ENCODE peak calls at places on chromosomes 6 and 20, in seven cellular contexts. One of them, this sample, is unnamed.

GRCh38 chr20:50283922-50284810 is 93.5 kb downstream of the CEBPB start:
- DNase-seq in AG08395: peak
- DNase-seq in HS-5: peak
- DNase-seq in NCI-H510A: no peak
- DNase-seq in stomach: peak
- DNase-seq in A549: peak
- DNase-seq in Peyer's patch: peak
- DNase-seq in this sample: peak

GRCh38 chr6:152091851-152092341 is 284.4 kb downstream of the ESR1 start:
- DNase-seq in AG08395: peak
- DNase-seq in HS-5: no peak
- DNase-seq in NCI-H510A: no peak
- DNase-seq in stomach: no peak
- DNase-seq in A549: peak
- DNase-seq in Peyer's patch: no peak
- DNase-seq in this sample: no peak

GRCh38 chr6:85574932-85575598 is 18.6 kb downstream of the SNX14 start:
- DNase-seq in AG08395: peak
- DNase-seq in HS-5: peak
- DNase-seq in NCI-H510A: no peak
- DNase-seq in stomach: no peak
- DNase-seq in A549: peak
- DNase-seq in Peyer's patch: no peak
- DNase-seq in this sample: no peak

GRCh38 chr20:17622086-17622850 is 52.4 kb downstream of the DSTN start:
- DNase-seq in AG08395: no peak
- DNase-seq in HS-5: no peak
- DNase-seq in NCI-H510A: no peak
- DNase-seq in stomach: peak
- DNase-seq in A549: no peak
- DNase-seq in Peyer's patch: peak
- DNase-seq in this sample: no peak

GRCh38 chr6:158417760-158418098 is 105.5 kb downstream of the TULP4 start:
- DNase-seq in AG08395: peak
- DNase-seq in HS-5: no peak
- DNase-seq in NCI-H510A: no peak
- DNase-seq in stomach: no peak
- DNase-seq in A549: no peak
- DNase-seq in Peyer's patch: no peak
- DNase-seq in this sample: no peak

GRCh38 chr20:44109951-44110361 is 77.0 kb downstream of the JPH2 start:
- DNase-seq in AG08395: no peak
- DNase-seq in HS-5: no peak
- DNase-seq in NCI-H510A: no peak
- DNase-seq in stomach: no peak
- DNase-seq in A549: no peak
- DNase-seq in Peyer's patch: no peak
- DNase-seq in this sample: no peak

GRCh38 chr6:24205020-24205492 is 79.0 kb downstream of the NRSN1 start:
- DNase-seq in AG08395: peak
- DNase-seq in HS-5: peak
- DNase-seq in NCI-H510A: no peak
- DNase-seq in stomach: no peak
- DNase-seq in A549: peak
- DNase-seq in Peyer's patch: no peak
- DNase-seq in this sample: no peak

GRCh38 chr6:11586574-11586973 is 49.0 kb downstream of the TMEM170B start:
- DNase-seq in AG08395: peak
- DNase-seq in HS-5: no peak
- DNase-seq in NCI-H510A: no peak
- DNase-seq in stomach: no peak
- DNase-seq in A549: peak
- DNase-seq in Peyer's patch: no peak
- DNase-seq in this sample: no peak

GRCh38 chr6:158207452-158207788 is 39.3 kb downstream of the GTF2H5 start:
- DNase-seq in AG08395: no peak
- DNase-seq in HS-5: peak
- DNase-seq in NCI-H510A: no peak
- DNase-seq in stomach: no peak
- DNase-seq in A549: no peak
- DNase-seq in Peyer's patch: no peak
- DNase-seq in this sample: no peak

GRCh38 chr6:79048611-79049010 is 29.4 kb downstream of the PHIP start:
- DNase-seq in AG08395: peak
- DNase-seq in HS-5: no peak
- DNase-seq in NCI-H510A: no peak
- DNase-seq in stomach: no peak
- DNase-seq in A549: peak
- DNase-seq in Peyer's patch: no peak
- DNase-seq in this sample: no peak

GRCh38 chr20:8964944-8965562 is 103.8 kb upstream of the PLCB4 start:
- DNase-seq in AG08395: no peak
- DNase-seq in HS-5: no peak
- DNase-seq in NCI-H510A: no peak
- DNase-seq in stomach: no peak
- DNase-seq in A549: no peak
- DNase-seq in Peyer's patch: no peak
- DNase-seq in this sample: no peak

GRCh38 chr6:25717856-25718740 is 36.4 kb upstream of the SLC17A4 start:
- DNase-seq in AG08395: peak
- DNase-seq in HS-5: no peak
- DNase-seq in NCI-H510A: no peak
- DNase-seq in stomach: no peak
- DNase-seq in A549: peak
- DNase-seq in Peyer's patch: no peak
- DNase-seq in this sample: peak

GRCh38 chr6:132395015-132395597 is 6.2 kb downstream of the MOXD1 start:
- DNase-seq in AG08395: no peak
- DNase-seq in HS-5: no peak
- DNase-seq in NCI-H510A: no peak
- DNase-seq in stomach: no peak
- DNase-seq in A549: no peak
- DNase-seq in Peyer's patch: no peak
- DNase-seq in this sample: no peak

GRCh38 chr6:6966127-6966526 is 141.6 kb upstream of the RREB1 start:
- DNase-seq in AG08395: no peak
- DNase-seq in HS-5: no peak
- DNase-seq in NCI-H510A: no peak
- DNase-seq in stomach: no peak
- DNase-seq in A549: no peak
- DNase-seq in Peyer's patch: no peak
- DNase-seq in this sample: no peak

GRCh38 chr6:78363688-78364087 is 503.7 kb upstream of the IRAK1BP1 start:
- DNase-seq in AG08395: no peak
- DNase-seq in HS-5: no peak
- DNase-seq in NCI-H510A: no peak
- DNase-seq in stomach: no peak
- DNase-seq in A549: no peak
- DNase-seq in Peyer's patch: no peak
- DNase-seq in this sample: no peak

GRCh38 chr6:130503146-130503545 is 137.3 kb downstream of the TMEM200A start:
- DNase-seq in AG08395: peak
- DNase-seq in HS-5: peak
- DNase-seq in NCI-H510A: no peak
- DNase-seq in stomach: no peak
- DNase-seq in A549: no peak
- DNase-seq in Peyer's patch: no peak
- DNase-seq in this sample: no peak

GRCh38 chr6:101396552-101397173 is 3.2 kb downstream of the GRIK2 start:
- DNase-seq in AG08395: peak
- DNase-seq in HS-5: peak
- DNase-seq in NCI-H510A: no peak
- DNase-seq in stomach: peak
- DNase-seq in A549: peak
- DNase-seq in Peyer's patch: peak
- DNase-seq in this sample: no peak

GRCh38 chr6:109978174-109979032 is at the start of gene GPR6:
- DNase-seq in AG08395: peak
- DNase-seq in HS-5: no peak
- DNase-seq in NCI-H510A: peak
- DNase-seq in stomach: peak
- DNase-seq in A549: peak
- DNase-seq in Peyer's patch: no peak
- DNase-seq in this sample: peak

GRCh38 chr20:43963872-43964791 is 49.5 kb downstream of the TOX2 start:
- DNase-seq in AG08395: peak
- DNase-seq in HS-5: no peak
- DNase-seq in NCI-H510A: no peak
- DNase-seq in stomach: no peak
- DNase-seq in A549: no peak
- DNase-seq in Peyer's patch: peak
- DNase-seq in this sample: peak

GRCh38 chr20:51529758-51530157 is 12.8 kb downstream of the NFATC2 start:
- DNase-seq in AG08395: no peak
- DNase-seq in HS-5: no peak
- DNase-seq in NCI-H510A: no peak
- DNase-seq in stomach: peak
- DNase-seq in A549: no peak
- DNase-seq in Peyer's patch: peak
- DNase-seq in this sample: no peak

GRCh38 chr6:90835584-90836212 is 248.8 kb upstream of the MAP3K7 start:
- DNase-seq in AG08395: no peak
- DNase-seq in HS-5: no peak
- DNase-seq in NCI-H510A: no peak
- DNase-seq in stomach: peak
- DNase-seq in A549: no peak
- DNase-seq in Peyer's patch: no peak
- DNase-seq in this sample: no peak

GRCh38 chr20:12762725-12763124 is 246.0 kb upstream of the SPTLC3 start:
- DNase-seq in AG08395: no peak
- DNase-seq in HS-5: no peak
- DNase-seq in NCI-H510A: peak
- DNase-seq in stomach: no peak
- DNase-seq in A549: no peak
- DNase-seq in Peyer's patch: no peak
- DNase-seq in this sample: no peak

GRCh38 chr20:37714973-37715657 is 21.3 kb downstream of the CTNNBL1 start:
- DNase-seq in AG08395: no peak
- DNase-seq in HS-5: no peak
- DNase-seq in NCI-H510A: no peak
- DNase-seq in stomach: no peak
- DNase-seq in A549: no peak
- DNase-seq in Peyer's patch: no peak
- DNase-seq in this sample: no peak

This sample was measured in NCI-H2107.